ENCODE peak calls at places on chromosome 2, in eight cellular contexts. One of them, this sample, is unnamed.

GRCh38 chr2:201643216-201643651 is at the start of gene TMEM237:
- DNase-seq in cardiac muscle cell: peak; percentile 78
- DNase-seq in NCI-H1092 treated with DMSO at 0.1 percent for 48 hours: peak; percentile 10
- DNase-seq in DMS153: no peak
- DNase-seq in caudate nucleus: peak; percentile 64
- DNase-seq in epithelial cell of esophagus: peak; percentile 74
- DNase-seq in left ventricle myocardium superior: peak; percentile 70
- DNase-seq in stimulated activated CD4-positive, alpha-beta T cell treated with anti-CD3 and anti-CD28 coated beads, Interleukin-2, amount 100 ng/mL, for 4 hours: peak; percentile 41
- DNase-seq in this sample: peak; percentile 61

GRCh38 chr2:11940121-11940743 is 193.8 kb downstream of the LPIN1 start:
- DNase-seq in cardiac muscle cell: no peak
- DNase-seq in NCI-H1092 treated with DMSO at 0.1 percent for 48 hours: no peak
- DNase-seq in DMS153: no peak
- DNase-seq in caudate nucleus: no peak
- DNase-seq in epithelial cell of esophagus: no peak
- DNase-seq in left ventricle myocardium superior: no peak
- DNase-seq in stimulated activated CD4-positive, alpha-beta T cell treated with anti-CD3 and anti-CD28 coated beads, Interleukin-2, amount 100 ng/mL, for 4 hours: no peak
- DNase-seq in this sample: no peak

GRCh38 chr2:128196026-128196822 is 105.2 kb downstream of the UGGT1 start:
- DNase-seq in cardiac muscle cell: peak; percentile 55
- DNase-seq in NCI-H1092 treated with DMSO at 0.1 percent for 48 hours: no peak
- DNase-seq in DMS153: peak; percentile 72
- DNase-seq in caudate nucleus: no peak
- DNase-seq in epithelial cell of esophagus: no peak
- DNase-seq in left ventricle myocardium superior: no peak
- DNase-seq in stimulated activated CD4-positive, alpha-beta T cell treated with anti-CD3 and anti-CD28 coated beads, Interleukin-2, amount 100 ng/mL, for 4 hours: no peak
- DNase-seq in this sample: peak; percentile 33

GRCh38 chr2:8214221-8214620 is 467.6 kb upstream of the ID2 start:
- DNase-seq in cardiac muscle cell: no peak
- DNase-seq in NCI-H1092 treated with DMSO at 0.1 percent for 48 hours: no peak
- DNase-seq in DMS153: no peak
- DNase-seq in caudate nucleus: no peak
- DNase-seq in epithelial cell of esophagus: no peak
- DNase-seq in left ventricle myocardium superior: no peak
- DNase-seq in stimulated activated CD4-positive, alpha-beta T cell treated with anti-CD3 and anti-CD28 coated beads, Interleukin-2, amount 100 ng/mL, for 4 hours: no peak
- DNase-seq in this sample: no peak

GRCh38 chr2:47225061-47225783 is 70.1 kb upstream of the STPG4 start:
- DNase-seq in cardiac muscle cell: peak; percentile 75
- DNase-seq in NCI-H1092 treated with DMSO at 0.1 percent for 48 hours: peak; percentile 63
- DNase-seq in DMS153: peak; percentile 81
- DNase-seq in caudate nucleus: no peak
- DNase-seq in epithelial cell of esophagus: peak; percentile 24
- DNase-seq in left ventricle myocardium superior: peak; percentile 84
- DNase-seq in stimulated activated CD4-positive, alpha-beta T cell treated with anti-CD3 and anti-CD28 coated beads, Interleukin-2, amount 100 ng/mL, for 4 hours: no peak
- DNase-seq in this sample: peak; percentile 49

GRCh38 chr2:190911813-190912212 is 31.2 kb downstream of the GLS start:
- DNase-seq in cardiac muscle cell: no peak
- DNase-seq in NCI-H1092 treated with DMSO at 0.1 percent for 48 hours: no peak
- DNase-seq in DMS153: no peak
- DNase-seq in caudate nucleus: no peak
- DNase-seq in epithelial cell of esophagus: peak; percentile 43
- DNase-seq in left ventricle myocardium superior: no peak
- DNase-seq in stimulated activated CD4-positive, alpha-beta T cell treated with anti-CD3 and anti-CD28 coated beads, Interleukin-2, amount 100 ng/mL, for 4 hours: no peak
- DNase-seq in this sample: no peak

GRCh38 chr2:230444832-230445231 is 28.8 kb downstream of the SP100 start:
- DNase-seq in cardiac muscle cell: no peak
- DNase-seq in NCI-H1092 treated with DMSO at 0.1 percent for 48 hours: no peak
- DNase-seq in DMS153: no peak
- DNase-seq in caudate nucleus: no peak
- DNase-seq in epithelial cell of esophagus: no peak
- DNase-seq in left ventricle myocardium superior: no peak
- DNase-seq in stimulated activated CD4-positive, alpha-beta T cell treated with anti-CD3 and anti-CD28 coated beads, Interleukin-2, amount 100 ng/mL, for 4 hours: no peak
- DNase-seq in this sample: no peak

GRCh38 chr2:30232801-30233130 is 1.4 kb downstream of the LBH start:
- DNase-seq in cardiac muscle cell: no peak
- DNase-seq in NCI-H1092 treated with DMSO at 0.1 percent for 48 hours: no peak
- DNase-seq in DMS153: no peak
- DNase-seq in caudate nucleus: no peak
- DNase-seq in epithelial cell of esophagus: no peak
- DNase-seq in left ventricle myocardium superior: no peak
- DNase-seq in stimulated activated CD4-positive, alpha-beta T cell treated with anti-CD3 and anti-CD28 coated beads, Interleukin-2, amount 100 ng/mL, for 4 hours: no peak
- DNase-seq in this sample: no peak

GRCh38 chr2:216082388-216082733 is 642 bp downstream of the TMEM169 start:
- DNase-seq in cardiac muscle cell: no peak
- DNase-seq in NCI-H1092 treated with DMSO at 0.1 percent for 48 hours: no peak
- DNase-seq in DMS153: no peak
- DNase-seq in caudate nucleus: no peak
- DNase-seq in epithelial cell of esophagus: no peak
- DNase-seq in left ventricle myocardium superior: no peak
- DNase-seq in stimulated activated CD4-positive, alpha-beta T cell treated with anti-CD3 and anti-CD28 coated beads, Interleukin-2, amount 100 ng/mL, for 4 hours: no peak
- DNase-seq in this sample: no peak

GRCh38 chr2:68796306-68796905 is 61.8 kb downstream of the ARHGAP25 start:
- DNase-seq in cardiac muscle cell: no peak
- DNase-seq in NCI-H1092 treated with DMSO at 0.1 percent for 48 hours: no peak
- DNase-seq in DMS153: no peak
- DNase-seq in caudate nucleus: no peak
- DNase-seq in epithelial cell of esophagus: peak; percentile 36
- DNase-seq in left ventricle myocardium superior: no peak
- DNase-seq in stimulated activated CD4-positive, alpha-beta T cell treated with anti-CD3 and anti-CD28 coated beads, Interleukin-2, amount 100 ng/mL, for 4 hours: no peak
- DNase-seq in this sample: no peak

GRCh38 chr2:197869030-197869429 is 64.6 kb downstream of the PLCL1 start:
- DNase-seq in cardiac muscle cell: no peak
- DNase-seq in NCI-H1092 treated with DMSO at 0.1 percent for 48 hours: no peak
- DNase-seq in DMS153: no peak
- DNase-seq in caudate nucleus: no peak
- DNase-seq in epithelial cell of esophagus: no peak
- DNase-seq in left ventricle myocardium superior: no peak
- DNase-seq in stimulated activated CD4-positive, alpha-beta T cell treated with anti-CD3 and anti-CD28 coated beads, Interleukin-2, amount 100 ng/mL, for 4 hours: no peak
- DNase-seq in this sample: no peak

GRCh38 chr2:121074322-121074932 is 210.6 kb downstream of the TFCP2L1 start:
- DNase-seq in cardiac muscle cell: peak; percentile 28
- DNase-seq in NCI-H1092 treated with DMSO at 0.1 percent for 48 hours: no peak
- DNase-seq in DMS153: no peak
- DNase-seq in caudate nucleus: no peak
- DNase-seq in epithelial cell of esophagus: no peak
- DNase-seq in left ventricle myocardium superior: no peak
- DNase-seq in stimulated activated CD4-positive, alpha-beta T cell treated with anti-CD3 and anti-CD28 coated beads, Interleukin-2, amount 100 ng/mL, for 4 hours: no peak
- DNase-seq in this sample: no peak

GRCh38 chr2:45797451-45798230 is 146.2 kb downstream of the PRKCE start:
- DNase-seq in cardiac muscle cell: no peak
- DNase-seq in NCI-H1092 treated with DMSO at 0.1 percent for 48 hours: no peak
- DNase-seq in DMS153: no peak
- DNase-seq in caudate nucleus: no peak
- DNase-seq in epithelial cell of esophagus: no peak
- DNase-seq in left ventricle myocardium superior: no peak
- DNase-seq in stimulated activated CD4-positive, alpha-beta T cell treated with anti-CD3 and anti-CD28 coated beads, Interleukin-2, amount 100 ng/mL, for 4 hours: no peak
- DNase-seq in this sample: no peak

GRCh38 chr2:219515874-219516629 is 1.8 kb downstream of the ASIC4 start:
- DNase-seq in cardiac muscle cell: no peak
- DNase-seq in NCI-H1092 treated with DMSO at 0.1 percent for 48 hours: no peak
- DNase-seq in DMS153: no peak
- DNase-seq in caudate nucleus: no peak
- DNase-seq in epithelial cell of esophagus: no peak
- DNase-seq in left ventricle myocardium superior: no peak
- DNase-seq in stimulated activated CD4-positive, alpha-beta T cell treated with anti-CD3 and anti-CD28 coated beads, Interleukin-2, amount 100 ng/mL, for 4 hours: no peak
- DNase-seq in this sample: no peak

GRCh38 chr2:145702305-145702704 is 1182.4 kb upstream of the ZEB2 start:
- DNase-seq in cardiac muscle cell: no peak
- DNase-seq in NCI-H1092 treated with DMSO at 0.1 percent for 48 hours: no peak
- DNase-seq in DMS153: no peak
- DNase-seq in caudate nucleus: no peak
- DNase-seq in epithelial cell of esophagus: no peak
- DNase-seq in left ventricle myocardium superior: no peak
- DNase-seq in stimulated activated CD4-positive, alpha-beta T cell treated with anti-CD3 and anti-CD28 coated beads, Interleukin-2, amount 100 ng/mL, for 4 hours: no peak
- DNase-seq in this sample: no peak

GRCh38 chr2:41068740-41069139 is 616.9 kb upstream of the SLC8A1 start:
- DNase-seq in cardiac muscle cell: no peak
- DNase-seq in NCI-H1092 treated with DMSO at 0.1 percent for 48 hours: no peak
- DNase-seq in DMS153: peak; percentile 53
- DNase-seq in caudate nucleus: no peak
- DNase-seq in epithelial cell of esophagus: no peak
- DNase-seq in left ventricle myocardium superior: no peak
- DNase-seq in stimulated activated CD4-positive, alpha-beta T cell treated with anti-CD3 and anti-CD28 coated beads, Interleukin-2, amount 100 ng/mL, for 4 hours: no peak
- DNase-seq in this sample: no peak

GRCh38 chr2:239721991-239722759 is 303.0 kb downstream of the NDUFA10 start:
- DNase-seq in cardiac muscle cell: no peak
- DNase-seq in NCI-H1092 treated with DMSO at 0.1 percent for 48 hours: no peak
- DNase-seq in DMS153: no peak
- DNase-seq in caudate nucleus: no peak
- DNase-seq in epithelial cell of esophagus: no peak
- DNase-seq in left ventricle myocardium superior: no peak
- DNase-seq in stimulated activated CD4-positive, alpha-beta T cell treated with anti-CD3 and anti-CD28 coated beads, Interleukin-2, amount 100 ng/mL, for 4 hours: no peak
- DNase-seq in this sample: no peak

GRCh38 chr2:127164761-127165538 is 55.1 kb downstream of the CYP27C1 start:
- DNase-seq in cardiac muscle cell: no peak
- DNase-seq in NCI-H1092 treated with DMSO at 0.1 percent for 48 hours: no peak
- DNase-seq in DMS153: no peak
- DNase-seq in caudate nucleus: no peak
- DNase-seq in epithelial cell of esophagus: no peak
- DNase-seq in left ventricle myocardium superior: no peak
- DNase-seq in stimulated activated CD4-positive, alpha-beta T cell treated with anti-CD3 and anti-CD28 coated beads, Interleukin-2, amount 100 ng/mL, for 4 hours: no peak
- DNase-seq in this sample: no peak

GRCh38 chr2:10454505-10454904 is 6.4 kb upstream of the ODC1 start:
- DNase-seq in cardiac muscle cell: no peak
- DNase-seq in NCI-H1092 treated with DMSO at 0.1 percent for 48 hours: no peak
- DNase-seq in DMS153: no peak
- DNase-seq in caudate nucleus: no peak
- DNase-seq in epithelial cell of esophagus: peak; percentile 35
- DNase-seq in left ventricle myocardium superior: peak; percentile 69
- DNase-seq in stimulated activated CD4-positive, alpha-beta T cell treated with anti-CD3 and anti-CD28 coated beads, Interleukin-2, amount 100 ng/mL, for 4 hours: no peak
- DNase-seq in this sample: no peak

GRCh38 chr2:121142452-121142851 is 142.6 kb downstream of the TFCP2L1 start:
- DNase-seq in cardiac muscle cell: no peak
- DNase-seq in NCI-H1092 treated with DMSO at 0.1 percent for 48 hours: no peak
- DNase-seq in DMS153: no peak
- DNase-seq in caudate nucleus: no peak
- DNase-seq in epithelial cell of esophagus: no peak
- DNase-seq in left ventricle myocardium superior: no peak
- DNase-seq in stimulated activated CD4-positive, alpha-beta T cell treated with anti-CD3 and anti-CD28 coated beads, Interleukin-2, amount 100 ng/mL, for 4 hours: no peak
- DNase-seq in this sample: no peak

GRCh38 chr2:111100765-111101162 is 19.9 kb upstream of the BCL2L11 start:
- DNase-seq in cardiac muscle cell: no peak
- DNase-seq in NCI-H1092 treated with DMSO at 0.1 percent for 48 hours: no peak
- DNase-seq in DMS153: peak; percentile 49
- DNase-seq in caudate nucleus: no peak
- DNase-seq in epithelial cell of esophagus: peak; percentile 68
- DNase-seq in left ventricle myocardium superior: no peak
- DNase-seq in stimulated activated CD4-positive, alpha-beta T cell treated with anti-CD3 and anti-CD28 coated beads, Interleukin-2, amount 100 ng/mL, for 4 hours: no peak
- DNase-seq in this sample: no peak

GRCh38 chr2:65443509-65444200 is 11.3 kb upstream of the SPRED2 start:
- DNase-seq in cardiac muscle cell: no peak
- DNase-seq in NCI-H1092 treated with DMSO at 0.1 percent for 48 hours: no peak
- DNase-seq in DMS153: no peak
- DNase-seq in caudate nucleus: no peak
- DNase-seq in epithelial cell of esophagus: no peak
- DNase-seq in left ventricle myocardium superior: no peak
- DNase-seq in stimulated activated CD4-positive, alpha-beta T cell treated with anti-CD3 and anti-CD28 coated beads, Interleukin-2, amount 100 ng/mL, for 4 hours: no peak
- DNase-seq in this sample: no peak

GRCh38 chr2:40886660-40887059 is 434.8 kb upstream of the SLC8A1 start:
- DNase-seq in cardiac muscle cell: no peak
- DNase-seq in NCI-H1092 treated with DMSO at 0.1 percent for 48 hours: no peak
- DNase-seq in DMS153: no peak
- DNase-seq in caudate nucleus: no peak
- DNase-seq in epithelial cell of esophagus: no peak
- DNase-seq in left ventricle myocardium superior: no peak
- DNase-seq in stimulated activated CD4-positive, alpha-beta T cell treated with anti-CD3 and anti-CD28 coated beads, Interleukin-2, amount 100 ng/mL, for 4 hours: no peak
- DNase-seq in this sample: no peak

GRCh38 chr2:21042708-21042957 is 1.2 kb downstream of the APOB start:
- DNase-seq in cardiac muscle cell: no peak
- DNase-seq in NCI-H1092 treated with DMSO at 0.1 percent for 48 hours: no peak
- DNase-seq in DMS153: no peak
- DNase-seq in caudate nucleus: no peak
- DNase-seq in epithelial cell of esophagus: no peak
- DNase-seq in left ventricle myocardium superior: no peak
- DNase-seq in stimulated activated CD4-positive, alpha-beta T cell treated with anti-CD3 and anti-CD28 coated beads, Interleukin-2, amount 100 ng/mL, for 4 hours: no peak
- DNase-seq in this sample: no peak

GRCh38 chr2:241208058-241208457 is 19.6 kb downstream of the ANO7 start:
- DNase-seq in cardiac muscle cell: no peak
- DNase-seq in NCI-H1092 treated with DMSO at 0.1 percent for 48 hours: no peak
- DNase-seq in DMS153: no peak
- DNase-seq in caudate nucleus: no peak
- DNase-seq in epithelial cell of esophagus: no peak
- DNase-seq in left ventricle myocardium superior: no peak
- DNase-seq in stimulated activated CD4-positive, alpha-beta T cell treated with anti-CD3 and anti-CD28 coated beads, Interleukin-2, amount 100 ng/mL, for 4 hours: no peak
- DNase-seq in this sample: no peak

GRCh38 chr2:241291152-241291551 is 24.3 kb downstream of the HDLBP start:
- DNase-seq in cardiac muscle cell: no peak
- DNase-seq in NCI-H1092 treated with DMSO at 0.1 percent for 48 hours: no peak
- DNase-seq in DMS153: no peak
- DNase-seq in caudate nucleus: no peak
- DNase-seq in epithelial cell of esophagus: no peak
- DNase-seq in left ventricle myocardium superior: no peak
- DNase-seq in stimulated activated CD4-positive, alpha-beta T cell treated with anti-CD3 and anti-CD28 coated beads, Interleukin-2, amount 100 ng/mL, for 4 hours: no peak
- DNase-seq in this sample: no peak

GRCh38 chr2:98473995-98474780 is 29.5 kb downstream of the INPP4A start:
- DNase-seq in cardiac muscle cell: no peak
- DNase-seq in NCI-H1092 treated with DMSO at 0.1 percent for 48 hours: no peak
- DNase-seq in DMS153: no peak
- DNase-seq in caudate nucleus: no peak
- DNase-seq in epithelial cell of esophagus: no peak
- DNase-seq in left ventricle myocardium superior: no peak
- DNase-seq in stimulated activated CD4-positive, alpha-beta T cell treated with anti-CD3 and anti-CD28 coated beads, Interleukin-2, amount 100 ng/mL, for 4 hours: no peak
- DNase-seq in this sample: no peak

GRCh38 chr2:117942958-117943672 is 70.8 kb downstream of the CCDC93 start:
- DNase-seq in cardiac muscle cell: no peak
- DNase-seq in NCI-H1092 treated with DMSO at 0.1 percent for 48 hours: no peak
- DNase-seq in DMS153: no peak
- DNase-seq in caudate nucleus: no peak
- DNase-seq in epithelial cell of esophagus: no peak
- DNase-seq in left ventricle myocardium superior: no peak
- DNase-seq in stimulated activated CD4-positive, alpha-beta T cell treated with anti-CD3 and anti-CD28 coated beads, Interleukin-2, amount 100 ng/mL, for 4 hours: no peak
- DNase-seq in this sample: no peak

GRCh38 chr2:130756041-130756720 is 841 bp downstream of the AMER3 start:
- DNase-seq in cardiac muscle cell: peak; percentile 86
- DNase-seq in NCI-H1092 treated with DMSO at 0.1 percent for 48 hours: peak; percentile 29
- DNase-seq in DMS153: no peak
- DNase-seq in caudate nucleus: no peak
- DNase-seq in epithelial cell of esophagus: peak; percentile 41
- DNase-seq in left ventricle myocardium superior: peak; percentile 49
- DNase-seq in stimulated activated CD4-positive, alpha-beta T cell treated with anti-CD3 and anti-CD28 coated beads, Interleukin-2, amount 100 ng/mL, for 4 hours: no peak
- DNase-seq in this sample: peak; percentile 12

GRCh38 chr2:217105733-217106649 is 246.1 kb upstream of the TNP1 start:
- DNase-seq in cardiac muscle cell: no peak
- DNase-seq in NCI-H1092 treated with DMSO at 0.1 percent for 48 hours: no peak
- DNase-seq in DMS153: no peak
- DNase-seq in caudate nucleus: no peak
- DNase-seq in epithelial cell of esophagus: peak; percentile 94
- DNase-seq in left ventricle myocardium superior: no peak
- DNase-seq in stimulated activated CD4-positive, alpha-beta T cell treated with anti-CD3 and anti-CD28 coated beads, Interleukin-2, amount 100 ng/mL, for 4 hours: no peak
- DNase-seq in this sample: no peak

GRCh38 chr2:15730545-15731212 is 139.0 kb downstream of the DDX1 start:
- DNase-seq in cardiac muscle cell: peak; percentile 81
- DNase-seq in NCI-H1092 treated with DMSO at 0.1 percent for 48 hours: no peak
- DNase-seq in DMS153: peak; percentile 73
- DNase-seq in caudate nucleus: peak; percentile 75
- DNase-seq in epithelial cell of esophagus: peak; percentile 85
- DNase-seq in left ventricle myocardium superior: peak; percentile 98
- DNase-seq in stimulated activated CD4-positive, alpha-beta T cell treated with anti-CD3 and anti-CD28 coated beads, Interleukin-2, amount 100 ng/mL, for 4 hours: no peak
- DNase-seq in this sample: peak; percentile 83

GRCh38 chr2:1775511-1776035 is 31.3 kb upstream of the PXDN start:
- DNase-seq in cardiac muscle cell: no peak
- DNase-seq in NCI-H1092 treated with DMSO at 0.1 percent for 48 hours: no peak
- DNase-seq in DMS153: no peak
- DNase-seq in caudate nucleus: no peak
- DNase-seq in epithelial cell of esophagus: no peak
- DNase-seq in left ventricle myocardium superior: no peak
- DNase-seq in stimulated activated CD4-positive, alpha-beta T cell treated with anti-CD3 and anti-CD28 coated beads, Interleukin-2, amount 100 ng/mL, for 4 hours: no peak
- DNase-seq in this sample: no peak

GRCh38 chr2:113105047-113105446 is 22.4 kb upstream of the IL1RN start:
- DNase-seq in cardiac muscle cell: no peak
- DNase-seq in NCI-H1092 treated with DMSO at 0.1 percent for 48 hours: no peak
- DNase-seq in DMS153: no peak
- DNase-seq in caudate nucleus: no peak
- DNase-seq in epithelial cell of esophagus: peak; percentile 73
- DNase-seq in left ventricle myocardium superior: no peak
- DNase-seq in stimulated activated CD4-positive, alpha-beta T cell treated with anti-CD3 and anti-CD28 coated beads, Interleukin-2, amount 100 ng/mL, for 4 hours: peak; percentile 39
- DNase-seq in this sample: no peak

GRCh38 chr2:9307505-9307904 is 100.9 kb downstream of the ASAP2 start:
- DNase-seq in cardiac muscle cell: no peak
- DNase-seq in NCI-H1092 treated with DMSO at 0.1 percent for 48 hours: no peak
- DNase-seq in DMS153: no peak
- DNase-seq in caudate nucleus: no peak
- DNase-seq in epithelial cell of esophagus: no peak
- DNase-seq in left ventricle myocardium superior: no peak
- DNase-seq in stimulated activated CD4-positive, alpha-beta T cell treated with anti-CD3 and anti-CD28 coated beads, Interleukin-2, amount 100 ng/mL, for 4 hours: no peak
- DNase-seq in this sample: no peak

This sample was measured in left colon.